ENCODE peak calls at places on chromosomes 3 and 15, in ten cellular contexts. One of them, this sample, is unnamed.
A peak's percentile ranks its signal among the peaks of the same experiment; 100 is the strongest.

GRCh38 chr3:81602781-81603180 is 158.7 kb downstream of the GBE1 start:
- DNase-seq in pulmonary artery endothelial cell: no peak
- DNase-seq in activated T-cell treated with anti-CD3 and anti-CD28 coated beads for 1 hour: no peak
- DNase-seq in stimulated activated CD4-positive, alpha-beta T cell treated with anti-CD3 and anti-CD28 coated beads, Interleukin-2, amount 100 ng/mL, for 48 hours: no peak
- DNase-seq in NCI-H1105 treated with DMSO at 0.1 percent for 48 hours: no peak
- DNase-seq in SW 1271: no peak
- DNase-seq in HEK293T: no peak
- DNase-seq in GM04504: no peak
- DNase-seq in HT1080: no peak
- DNase-seq in H54: no peak
- DNase-seq in this sample: no peak

GRCh38 chr15:45021331-45021730 is 1.7 kb upstream of the SORD start:
- DNase-seq in pulmonary artery endothelial cell: no peak
- DNase-seq in activated T-cell treated with anti-CD3 and anti-CD28 coated beads for 1 hour: no peak
- DNase-seq in stimulated activated CD4-positive, alpha-beta T cell treated with anti-CD3 and anti-CD28 coated beads, Interleukin-2, amount 100 ng/mL, for 48 hours: no peak
- DNase-seq in NCI-H1105 treated with DMSO at 0.1 percent for 48 hours: no peak
- DNase-seq in SW 1271: no peak
- DNase-seq in HEK293T: no peak
- DNase-seq in GM04504: no peak
- DNase-seq in HT1080: no peak
- DNase-seq in H54: no peak
- DNase-seq in this sample: no peak

GRCh38 chr15:65791335-65792129 is 561 bp downstream of the DENND4A start:
- DNase-seq in pulmonary artery endothelial cell: no peak
- DNase-seq in activated T-cell treated with anti-CD3 and anti-CD28 coated beads for 1 hour: peak; percentile 24
- DNase-seq in stimulated activated CD4-positive, alpha-beta T cell treated with anti-CD3 and anti-CD28 coated beads, Interleukin-2, amount 100 ng/mL, for 48 hours: peak; percentile 20
- DNase-seq in NCI-H1105 treated with DMSO at 0.1 percent for 48 hours: peak; percentile 67
- DNase-seq in SW 1271: peak; percentile 76
- DNase-seq in HEK293T: peak; percentile 52
- DNase-seq in GM04504: no peak
- DNase-seq in HT1080: peak; percentile 48
- DNase-seq in H54: no peak
- DNase-seq in this sample: no peak

GRCh38 chr3:141385386-141386079 is 17.2 kb downstream of the ZBTB38 start:
- DNase-seq in pulmonary artery endothelial cell: no peak
- DNase-seq in activated T-cell treated with anti-CD3 and anti-CD28 coated beads for 1 hour: no peak
- DNase-seq in stimulated activated CD4-positive, alpha-beta T cell treated with anti-CD3 and anti-CD28 coated beads, Interleukin-2, amount 100 ng/mL, for 48 hours: no peak
- DNase-seq in NCI-H1105 treated with DMSO at 0.1 percent for 48 hours: no peak
- DNase-seq in SW 1271: no peak
- DNase-seq in HEK293T: no peak
- DNase-seq in GM04504: no peak
- DNase-seq in HT1080: no peak
- DNase-seq in H54: no peak
- DNase-seq in this sample: no peak

GRCh38 chr3:31758342-31758741 is 222.7 kb downstream of the OSBPL10 start:
- DNase-seq in pulmonary artery endothelial cell: no peak
- DNase-seq in activated T-cell treated with anti-CD3 and anti-CD28 coated beads for 1 hour: no peak
- DNase-seq in stimulated activated CD4-positive, alpha-beta T cell treated with anti-CD3 and anti-CD28 coated beads, Interleukin-2, amount 100 ng/mL, for 48 hours: no peak
- DNase-seq in NCI-H1105 treated with DMSO at 0.1 percent for 48 hours: no peak
- DNase-seq in SW 1271: no peak
- DNase-seq in HEK293T: no peak
- DNase-seq in GM04504: no peak
- DNase-seq in HT1080: no peak
- DNase-seq in H54: no peak
- DNase-seq in this sample: no peak

GRCh38 chr3:40166997-40167396 is 142.5 kb upstream of the EIF1B start:
- DNase-seq in pulmonary artery endothelial cell: no peak
- DNase-seq in activated T-cell treated with anti-CD3 and anti-CD28 coated beads for 1 hour: no peak
- DNase-seq in stimulated activated CD4-positive, alpha-beta T cell treated with anti-CD3 and anti-CD28 coated beads, Interleukin-2, amount 100 ng/mL, for 48 hours: no peak
- DNase-seq in NCI-H1105 treated with DMSO at 0.1 percent for 48 hours: no peak
- DNase-seq in SW 1271: no peak
- DNase-seq in HEK293T: no peak
- DNase-seq in GM04504: no peak
- DNase-seq in HT1080: no peak
- DNase-seq in H54: no peak
- DNase-seq in this sample: no peak

GRCh38 chr15:95169701-95170459 is 938.5 kb downstream of the MCTP2 start:
- DNase-seq in pulmonary artery endothelial cell: no peak
- DNase-seq in activated T-cell treated with anti-CD3 and anti-CD28 coated beads for 1 hour: no peak
- DNase-seq in stimulated activated CD4-positive, alpha-beta T cell treated with anti-CD3 and anti-CD28 coated beads, Interleukin-2, amount 100 ng/mL, for 48 hours: no peak
- DNase-seq in NCI-H1105 treated with DMSO at 0.1 percent for 48 hours: no peak
- DNase-seq in SW 1271: no peak
- DNase-seq in HEK293T: no peak
- DNase-seq in GM04504: peak; percentile 81
- DNase-seq in HT1080: no peak
- DNase-seq in H54: no peak
- DNase-seq in this sample: no peak

GRCh38 chr3:151345854-151346253 is 16.5 kb upstream of the P2RY13 start:
- DNase-seq in pulmonary artery endothelial cell: no peak
- DNase-seq in activated T-cell treated with anti-CD3 and anti-CD28 coated beads for 1 hour: no peak
- DNase-seq in stimulated activated CD4-positive, alpha-beta T cell treated with anti-CD3 and anti-CD28 coated beads, Interleukin-2, amount 100 ng/mL, for 48 hours: no peak
- DNase-seq in NCI-H1105 treated with DMSO at 0.1 percent for 48 hours: no peak
- DNase-seq in SW 1271: peak; percentile 5
- DNase-seq in HEK293T: no peak
- DNase-seq in GM04504: peak; percentile 60
- DNase-seq in HT1080: peak; percentile 66
- DNase-seq in H54: no peak
- DNase-seq in this sample: peak; percentile 55

GRCh38 chr3:126911162-126912026 is 71.5 kb upstream of the PLXNA1 start:
- DNase-seq in pulmonary artery endothelial cell: peak; percentile 95
- DNase-seq in activated T-cell treated with anti-CD3 and anti-CD28 coated beads for 1 hour: peak; percentile 24
- DNase-seq in stimulated activated CD4-positive, alpha-beta T cell treated with anti-CD3 and anti-CD28 coated beads, Interleukin-2, amount 100 ng/mL, for 48 hours: peak; percentile 37
- DNase-seq in NCI-H1105 treated with DMSO at 0.1 percent for 48 hours: no peak
- DNase-seq in SW 1271: peak; percentile 98
- DNase-seq in HEK293T: no peak
- DNase-seq in GM04504: peak; percentile 90
- DNase-seq in HT1080: peak; percentile 100
- DNase-seq in H54: peak; percentile 91
- DNase-seq in this sample: peak; percentile 73

GRCh38 chr3:42513121-42513520 is 10.7 kb downstream of the VIPR1 start:
- DNase-seq in pulmonary artery endothelial cell: no peak
- DNase-seq in activated T-cell treated with anti-CD3 and anti-CD28 coated beads for 1 hour: no peak
- DNase-seq in stimulated activated CD4-positive, alpha-beta T cell treated with anti-CD3 and anti-CD28 coated beads, Interleukin-2, amount 100 ng/mL, for 48 hours: no peak
- DNase-seq in NCI-H1105 treated with DMSO at 0.1 percent for 48 hours: no peak
- DNase-seq in SW 1271: no peak
- DNase-seq in HEK293T: no peak
- DNase-seq in GM04504: no peak
- DNase-seq in HT1080: no peak
- DNase-seq in H54: no peak
- DNase-seq in this sample: no peak

This sample was measured in astrocyte of the cerebellum.